ENCODE peak calls at places on chromosomes 12 and 14, in nine cellular contexts. One of them, this sample, is unnamed.

GRCh38 chr14:60630129-60630528 is 19.1 kb downstream of the SIX1 start:
- DNase-seq in heart left ventricle: no peak
- DNase-seq in cardiac muscle cell: no peak
- DNase-seq in progenitor cell of endocrine pancreas: no peak
- DNase-seq in GM10248: no peak
- DNase-seq in Peyer's patch: no peak
- DNase-seq in thyroid gland: no peak
- DNase-seq in psoas muscle: no peak
- DNase-seq in endothelial cell: no peak
- DNase-seq in this sample: no peak

GRCh38 chr12:13001725-13002040 is 1.6 kb upstream of the HEBP1 start:
- DNase-seq in psoas muscle: no peak
- DNase-seq in GM10248: no peak
- DNase-seq in heart left ventricle: peak
- DNase-seq in thyroid gland: no peak
- DNase-seq in endothelial cell: no peak
- DNase-seq in progenitor cell of endocrine pancreas: no peak
- DNase-seq in Peyer's patch: no peak
- DNase-seq in cardiac muscle cell: no peak
- DNase-seq in this sample: no peak

GRCh38 chr14:33781267-33781666 is 169.6 kb downstream of the EGLN3 start:
- DNase-seq in GM10248: no peak
- DNase-seq in Peyer's patch: no peak
- DNase-seq in endothelial cell: no peak
- DNase-seq in cardiac muscle cell: peak
- DNase-seq in thyroid gland: no peak
- DNase-seq in psoas muscle: no peak
- DNase-seq in progenitor cell of endocrine pancreas: no peak
- DNase-seq in heart left ventricle: no peak
- DNase-seq in this sample: no peak

GRCh38 chr12:5345534-5345933 is 86.4 kb upstream of the NTF3 start:
- DNase-seq in Peyer's patch: no peak
- DNase-seq in progenitor cell of endocrine pancreas: no peak
- DNase-seq in cardiac muscle cell: no peak
- DNase-seq in thyroid gland: no peak
- DNase-seq in endothelial cell: no peak
- DNase-seq in psoas muscle: no peak
- DNase-seq in GM10248: no peak
- DNase-seq in heart left ventricle: no peak
- DNase-seq in this sample: no peak

GRCh38 chr14:94748667-94749347 is 21.1 kb downstream of the GSC start:
- DNase-seq in endothelial cell: peak
- DNase-seq in heart left ventricle: no peak
- DNase-seq in GM10248: no peak
- DNase-seq in cardiac muscle cell: no peak
- DNase-seq in thyroid gland: no peak
- DNase-seq in psoas muscle: no peak
- DNase-seq in progenitor cell of endocrine pancreas: no peak
- DNase-seq in Peyer's patch: no peak
- DNase-seq in this sample: peak

GRCh38 chr12:94148841-94149780 is 734 bp downstream of the PLXNC1 start:
- DNase-seq in heart left ventricle: no peak
- DNase-seq in thyroid gland: peak
- DNase-seq in cardiac muscle cell: peak
- DNase-seq in GM10248: peak
- DNase-seq in endothelial cell: peak
- DNase-seq in psoas muscle: peak
- DNase-seq in progenitor cell of endocrine pancreas: peak
- DNase-seq in Peyer's patch: peak
- DNase-seq in this sample: no peak

GRCh38 chr14:68473050-68473449 is 319.8 kb downstream of the ZFP36L1 start:
- DNase-seq in Peyer's patch: no peak
- DNase-seq in progenitor cell of endocrine pancreas: no peak
- DNase-seq in endothelial cell: no peak
- DNase-seq in cardiac muscle cell: no peak
- DNase-seq in thyroid gland: peak
- DNase-seq in GM10248: no peak
- DNase-seq in heart left ventricle: no peak
- DNase-seq in psoas muscle: no peak
- DNase-seq in this sample: no peak

GRCh38 chr14:101004954-101005353 is 101.4 kb upstream of the RTL1 start:
- DNase-seq in cardiac muscle cell: peak
- DNase-seq in endothelial cell: no peak
- DNase-seq in thyroid gland: no peak
- DNase-seq in heart left ventricle: no peak
- DNase-seq in psoas muscle: peak
- DNase-seq in progenitor cell of endocrine pancreas: no peak
- DNase-seq in GM10248: no peak
- DNase-seq in Peyer's patch: no peak
- DNase-seq in this sample: no peak

GRCh38 chr12:111328138-111328537 is 40.8 kb downstream of the PHETA1 start:
- DNase-seq in heart left ventricle: no peak
- DNase-seq in endothelial cell: no peak
- DNase-seq in Peyer's patch: no peak
- DNase-seq in thyroid gland: no peak
- DNase-seq in psoas muscle: no peak
- DNase-seq in GM10248: no peak
- DNase-seq in cardiac muscle cell: no peak
- DNase-seq in progenitor cell of endocrine pancreas: no peak
- DNase-seq in this sample: no peak

GRCh38 chr12:39368096-39368495 is 74.8 kb downstream of the KIF21A start:
- DNase-seq in progenitor cell of endocrine pancreas: no peak
- DNase-seq in endothelial cell: no peak
- DNase-seq in GM10248: no peak
- DNase-seq in cardiac muscle cell: no peak
- DNase-seq in heart left ventricle: no peak
- DNase-seq in Peyer's patch: no peak
- DNase-seq in thyroid gland: no peak
- DNase-seq in psoas muscle: no peak
- DNase-seq in this sample: no peak

GRCh38 chr12:104588048-104588942 is 131.5 kb downstream of the CHST11 start:
- DNase-seq in GM10248: no peak
- DNase-seq in heart left ventricle: no peak
- DNase-seq in progenitor cell of endocrine pancreas: no peak
- DNase-seq in cardiac muscle cell: peak
- DNase-seq in Peyer's patch: peak
- DNase-seq in thyroid gland: peak
- DNase-seq in psoas muscle: no peak
- DNase-seq in endothelial cell: no peak
- DNase-seq in this sample: no peak

GRCh38 chr12:108914031-108914630 is 34.2 kb downstream of the DAO start:
- DNase-seq in GM10248: no peak
- DNase-seq in thyroid gland: peak
- DNase-seq in Peyer's patch: no peak
- DNase-seq in cardiac muscle cell: peak
- DNase-seq in heart left ventricle: no peak
- DNase-seq in psoas muscle: no peak
- DNase-seq in endothelial cell: no peak
- DNase-seq in progenitor cell of endocrine pancreas: no peak
- DNase-seq in this sample: no peak

GRCh38 chr14:81386379-81386778 is 13.7 kb downstream of the STON2 start:
- DNase-seq in Peyer's patch: no peak
- DNase-seq in heart left ventricle: no peak
- DNase-seq in thyroid gland: no peak
- DNase-seq in psoas muscle: no peak
- DNase-seq in endothelial cell: no peak
- DNase-seq in GM10248: no peak
- DNase-seq in cardiac muscle cell: no peak
- DNase-seq in progenitor cell of endocrine pancreas: no peak
- DNase-seq in this sample: no peak

GRCh38 chr12:34126239-34126641 is 103.9 kb downstream of the ALG10 start:
- DNase-seq in progenitor cell of endocrine pancreas: no peak
- DNase-seq in thyroid gland: no peak
- DNase-seq in GM10248: no peak
- DNase-seq in endothelial cell: no peak
- DNase-seq in psoas muscle: no peak
- DNase-seq in Peyer's patch: no peak
- DNase-seq in heart left ventricle: no peak
- DNase-seq in cardiac muscle cell: no peak
- DNase-seq in this sample: no peak

GRCh38 chr12:87439990-87440827 is 589.0 kb downstream of the C12orf50 start:
- DNase-seq in thyroid gland: no peak
- DNase-seq in Peyer's patch: peak
- DNase-seq in psoas muscle: no peak
- DNase-seq in heart left ventricle: no peak
- DNase-seq in progenitor cell of endocrine pancreas: no peak
- DNase-seq in endothelial cell: no peak
- DNase-seq in GM10248: no peak
- DNase-seq in cardiac muscle cell: peak
- DNase-seq in this sample: no peak

GRCh38 chr14:64758025-64758521 is 53.8 kb downstream of the PLEKHG3 start:
- DNase-seq in psoas muscle: no peak
- DNase-seq in GM10248: no peak
- DNase-seq in progenitor cell of endocrine pancreas: no peak
- DNase-seq in Peyer's patch: no peak
- DNase-seq in heart left ventricle: peak
- DNase-seq in thyroid gland: peak
- DNase-seq in cardiac muscle cell: peak
- DNase-seq in endothelial cell: no peak
- DNase-seq in this sample: no peak

GRCh38 chr12:13195848-13196301 is 651 bp upstream of the EMP1 start:
- DNase-seq in thyroid gland: no peak
- DNase-seq in heart left ventricle: peak
- DNase-seq in GM10248: no peak
- DNase-seq in endothelial cell: no peak
- DNase-seq in Peyer's patch: peak
- DNase-seq in psoas muscle: no peak
- DNase-seq in cardiac muscle cell: peak
- DNase-seq in progenitor cell of endocrine pancreas: no peak
- DNase-seq in this sample: no peak

GRCh38 chr12:8493084-8493483 is 20.2 kb upstream of the CLEC4D start:
- DNase-seq in cardiac muscle cell: no peak
- DNase-seq in Peyer's patch: peak
- DNase-seq in heart left ventricle: no peak
- DNase-seq in progenitor cell of endocrine pancreas: no peak
- DNase-seq in GM10248: peak
- DNase-seq in thyroid gland: no peak
- DNase-seq in endothelial cell: no peak
- DNase-seq in psoas muscle: no peak
- DNase-seq in this sample: no peak

GRCh38 chr12:6073426-6073825 is 51.0 kb downstream of the VWF start:
- DNase-seq in thyroid gland: no peak
- DNase-seq in heart left ventricle: no peak
- DNase-seq in GM10248: no peak
- DNase-seq in progenitor cell of endocrine pancreas: no peak
- DNase-seq in psoas muscle: peak
- DNase-seq in cardiac muscle cell: no peak
- DNase-seq in endothelial cell: no peak
- DNase-seq in Peyer's patch: no peak
- DNase-seq in this sample: no peak

GRCh38 chr14:90551733-90552464 is 155.1 kb downstream of the CALM1 start:
- DNase-seq in psoas muscle: no peak
- DNase-seq in cardiac muscle cell: no peak
- DNase-seq in thyroid gland: no peak
- DNase-seq in GM10248: no peak
- DNase-seq in endothelial cell: no peak
- DNase-seq in progenitor cell of endocrine pancreas: no peak
- DNase-seq in Peyer's patch: no peak
- DNase-seq in heart left ventricle: no peak
- DNase-seq in this sample: no peak

GRCh38 chr12:85575115-85576096 is 260.8 kb downstream of the RASSF9 start:
- DNase-seq in heart left ventricle: peak
- DNase-seq in endothelial cell: peak
- DNase-seq in cardiac muscle cell: peak
- DNase-seq in Peyer's patch: peak
- DNase-seq in progenitor cell of endocrine pancreas: no peak
- DNase-seq in psoas muscle: peak
- DNase-seq in thyroid gland: peak
- DNase-seq in GM10248: peak
- DNase-seq in this sample: peak

GRCh38 chr12:92431146-92431545 is 271.6 kb upstream of the PLEKHG7 start:
- DNase-seq in progenitor cell of endocrine pancreas: no peak
- DNase-seq in heart left ventricle: no peak
- DNase-seq in Peyer's patch: peak
- DNase-seq in psoas muscle: no peak
- DNase-seq in GM10248: peak
- DNase-seq in endothelial cell: no peak
- DNase-seq in cardiac muscle cell: no peak
- DNase-seq in thyroid gland: no peak
- DNase-seq in this sample: no peak
- TF ChIP-seq CTCF in progenitor cell of endocrine pancreas: no peak
- TF ChIP-seq CTCF in heart left ventricle: no peak
- TF ChIP-seq CTCF in Peyer's patch: peak
- TF ChIP-seq CTCF in psoas muscle: no peak
- TF ChIP-seq CTCF in GM10248: peak
- TF ChIP-seq CTCF in endothelial cell: no peak
- TF ChIP-seq CTCF in cardiac muscle cell: no peak
- TF ChIP-seq CTCF in thyroid gland: no peak
- TF ChIP-seq CTCF in this sample: no peak

GRCh38 chr14:104820669-104821228 is 19.8 kb downstream of the ZBTB42 start:
- DNase-seq in endothelial cell: peak
- DNase-seq in psoas muscle: no peak
- DNase-seq in heart left ventricle: peak
- DNase-seq in Peyer's patch: peak
- DNase-seq in progenitor cell of endocrine pancreas: no peak
- DNase-seq in thyroid gland: peak
- DNase-seq in cardiac muscle cell: peak
- DNase-seq in GM10248: no peak
- DNase-seq in this sample: peak
- TF ChIP-seq CTCF in endothelial cell: no peak
- TF ChIP-seq CTCF in psoas muscle: peak
- TF ChIP-seq CTCF in heart left ventricle: peak
- TF ChIP-seq CTCF in Peyer's patch: peak
- TF ChIP-seq CTCF in progenitor cell of endocrine pancreas: peak
- TF ChIP-seq CTCF in thyroid gland: peak
- TF ChIP-seq CTCF in cardiac muscle cell: peak
- TF ChIP-seq CTCF in GM10248: no peak
- TF ChIP-seq CTCF in this sample: peak

GRCh38 chr12:64759035-64759894 is at the start of gene GNS:
- DNase-seq in GM10248: peak
- DNase-seq in endothelial cell: peak
- DNase-seq in cardiac muscle cell: peak
- DNase-seq in progenitor cell of endocrine pancreas: peak
- DNase-seq in thyroid gland: peak
- DNase-seq in Peyer's patch: peak
- DNase-seq in psoas muscle: peak
- DNase-seq in heart left ventricle: peak
- DNase-seq in this sample: peak
- TF ChIP-seq CTCF in GM10248: no peak
- TF ChIP-seq CTCF in endothelial cell: no peak
- TF ChIP-seq CTCF in cardiac muscle cell: no peak
- TF ChIP-seq CTCF in progenitor cell of endocrine pancreas: no peak
- TF ChIP-seq CTCF in thyroid gland: no peak
- TF ChIP-seq CTCF in Peyer's patch: no peak
- TF ChIP-seq CTCF in psoas muscle: no peak
- TF ChIP-seq CTCF in heart left ventricle: no peak
- TF ChIP-seq CTCF in this sample: no peak

DNA sequence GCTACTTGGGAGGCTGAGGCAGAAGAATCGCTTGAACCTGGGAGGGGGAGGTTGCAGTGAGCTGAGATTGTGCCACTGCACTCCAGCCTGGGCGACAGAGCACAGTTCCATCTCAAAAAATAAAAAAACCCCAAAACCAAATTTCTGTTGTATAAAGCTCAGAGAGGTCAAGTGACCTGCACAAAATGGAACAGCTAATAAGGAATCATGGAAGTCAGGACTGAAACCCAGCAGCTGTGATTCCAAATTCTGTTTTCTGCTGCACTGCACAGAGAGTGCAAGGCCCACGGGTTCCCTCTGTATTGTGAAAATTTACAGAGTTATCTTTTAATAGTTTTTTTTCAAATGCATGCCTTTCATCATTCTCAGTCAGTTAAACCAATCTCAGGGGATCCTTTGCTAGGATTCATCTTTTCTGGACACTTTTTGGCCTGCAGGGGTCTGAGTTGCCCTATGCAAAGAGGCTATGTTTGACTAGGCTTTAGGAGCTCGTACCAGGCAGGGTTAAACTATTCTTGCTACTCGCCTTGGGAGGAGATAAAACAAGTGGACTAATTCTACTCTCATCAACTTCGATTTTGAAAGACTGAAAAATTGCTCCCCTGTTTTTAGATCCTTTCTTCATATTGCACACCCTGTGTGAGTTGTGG is 26.1 kb upstream of the AACS start:
- DNase-seq in heart left ventricle: no peak
- DNase-seq in psoas muscle: no peak
- DNase-seq in cardiac muscle cell: no peak
- DNase-seq in Peyer's patch: no peak
- DNase-seq in progenitor cell of endocrine pancreas: no peak
- DNase-seq in endothelial cell: no peak
- DNase-seq in GM10248: no peak
- DNase-seq in thyroid gland: no peak
- DNase-seq in this sample: no peak
- TF ChIP-seq CTCF in heart left ventricle: no peak
- TF ChIP-seq CTCF in psoas muscle: no peak
- TF ChIP-seq CTCF in cardiac muscle cell: no peak
- TF ChIP-seq CTCF in Peyer's patch: no peak
- TF ChIP-seq CTCF in progenitor cell of endocrine pancreas: no peak
- TF ChIP-seq CTCF in endothelial cell: no peak
- TF ChIP-seq CTCF in GM10248: no peak
- TF ChIP-seq CTCF in thyroid gland: no peak
- TF ChIP-seq CTCF in this sample: no peak

This sample was measured in neural crest cell.